ENCODE peak calls at places on chromosomes 16 and 17, in four cellular contexts. One of them, this sample, is unnamed.

GRCh38 chr17:40560592-40561293 is 4.5 kb downstream of the CCR7 start:
- DNase-seq in heart right ventricle: no peak
- DNase-seq in T-helper 2 cell: peak
- DNase-seq in non-pigmented ciliary epithelial cell: peak
- DNase-seq in this sample: no peak

GRCh38 chr17:3559270-3559645 is 1.6 kb upstream of the TRPV3 start:
- DNase-seq in heart right ventricle: no peak
- DNase-seq in T-helper 2 cell: no peak
- DNase-seq in non-pigmented ciliary epithelial cell: no peak
- DNase-seq in this sample: no peak

GRCh38 chr16:49603956-49604355 is 230.4 kb downstream of the C16orf78 start:
- DNase-seq in heart right ventricle: no peak
- DNase-seq in T-helper 2 cell: no peak
- DNase-seq in non-pigmented ciliary epithelial cell: no peak
- DNase-seq in this sample: no peak

GRCh38 chr16:85149776-85150175 is 37.5 kb upstream of the CIBAR2 start:
- DNase-seq in heart right ventricle: no peak
- DNase-seq in T-helper 2 cell: no peak
- DNase-seq in non-pigmented ciliary epithelial cell: no peak
- DNase-seq in this sample: no peak

GRCh38 chr17:62696726-62697490 is 69.4 kb downstream of the MRC2 start:
- DNase-seq in heart right ventricle: no peak
- DNase-seq in T-helper 2 cell: no peak
- DNase-seq in non-pigmented ciliary epithelial cell: no peak
- DNase-seq in this sample: no peak

GRCh38 chr17:9456265-9456664 is 119.4 kb downstream of the STX8 start:
- DNase-seq in heart right ventricle: peak
- DNase-seq in T-helper 2 cell: no peak
- DNase-seq in non-pigmented ciliary epithelial cell: no peak
- DNase-seq in this sample: no peak

GRCh38 chr17:47884427-47884740 is 11.7 kb upstream of the SP2 start:
- DNase-seq in heart right ventricle: no peak
- DNase-seq in T-helper 2 cell: no peak
- DNase-seq in non-pigmented ciliary epithelial cell: no peak
- DNase-seq in this sample: no peak

GRCh38 chr17:77591231-77591785 is 367.2 kb upstream of the TNRC6C start:
- DNase-seq in heart right ventricle: no peak
- DNase-seq in T-helper 2 cell: no peak
- DNase-seq in non-pigmented ciliary epithelial cell: no peak
- DNase-seq in this sample: no peak

GRCh38 chr17:59623151-59623550 is 3.5 kb downstream of the CLTC start:
- DNase-seq in heart right ventricle: no peak
- DNase-seq in T-helper 2 cell: no peak
- DNase-seq in non-pigmented ciliary epithelial cell: no peak
- DNase-seq in this sample: no peak

GRCh38 chr17:4476017-4476416 is 22.7 kb upstream of the SPNS2 start:
- DNase-seq in heart right ventricle: no peak
- DNase-seq in T-helper 2 cell: no peak
- DNase-seq in non-pigmented ciliary epithelial cell: no peak
- DNase-seq in this sample: no peak

GRCh38 chr17:80746262-80746935 is 201.8 kb downstream of the RPTOR start:
- DNase-seq in heart right ventricle: no peak
- DNase-seq in T-helper 2 cell: no peak
- DNase-seq in non-pigmented ciliary epithelial cell: no peak
- DNase-seq in this sample: no peak

GRCh38 chr17:37081287-37081686 is 132.5 kb downstream of the AATF start:
- DNase-seq in heart right ventricle: no peak
- DNase-seq in T-helper 2 cell: peak
- DNase-seq in non-pigmented ciliary epithelial cell: no peak
- DNase-seq in this sample: no peak

GRCh38 chr17:67056746-67057490 is 12.6 kb downstream of the CACNG1 start:
- DNase-seq in heart right ventricle: no peak
- DNase-seq in T-helper 2 cell: no peak
- DNase-seq in non-pigmented ciliary epithelial cell: no peak
- DNase-seq in this sample: no peak

GRCh38 chr16:47944589-47944988 is 211.2 kb downstream of the ABCC12 start:
- DNase-seq in heart right ventricle: no peak
- DNase-seq in T-helper 2 cell: no peak
- DNase-seq in non-pigmented ciliary epithelial cell: no peak
- DNase-seq in this sample: no peak

GRCh38 chr16:56011808-56012478 is 136.8 kb upstream of the CES5A start:
- DNase-seq in heart right ventricle: no peak
- DNase-seq in T-helper 2 cell: no peak
- DNase-seq in non-pigmented ciliary epithelial cell: no peak
- DNase-seq in this sample: no peak

GRCh38 chr16:29029168-29029994 is 44.5 kb downstream of the LAT start:
- DNase-seq in heart right ventricle: no peak
- DNase-seq in T-helper 2 cell: peak
- DNase-seq in non-pigmented ciliary epithelial cell: peak
- DNase-seq in this sample: no peak

GRCh38 chr17:28478940-28479615 is 5.6 kb downstream of the SLC13A2 start:
- DNase-seq in heart right ventricle: no peak
- DNase-seq in T-helper 2 cell: no peak
- DNase-seq in non-pigmented ciliary epithelial cell: no peak
- DNase-seq in this sample: no peak

This sample was measured in keratinocyte.